ENCODE peak calls at places on chromosomes 12 and 14, in ten cellular contexts. U is uterus, N is tibial nerve, B is transverse colon, R is adrenal gland, Q is right lobe of liver, C is esophagus squamous epithelium, V is heart left ventricle, K is GM23338, L is hepatocyte. W is an unnamed sample.

GRCh38 chr12:85923767-85924331 is 49.8 kb downstream of the NTS start:
- DNase-seq in L (peak; percentile 20), Q (no peak), C (no peak), R (no peak), K (peak; percentile 47), B (no peak), N (no peak), V (no peak), U (no peak), W (no peak)

GRCh38 chr14:54882521-54882920 is 20.1 kb downstream of the GCH1 start:
- DNase-seq in V (no peak), R (no peak), U (no peak), L (no peak), K (no peak), N (no peak), C (no peak), Q (no peak), B (no peak), W (no peak)

GRCh38 chr12:49288412-49288853 is 6.5 kb upstream of the PRPH start:
- DNase-seq in B (peak; percentile 58), N (peak; percentile 69), L (peak; percentile 71), Q (no peak), U (peak; percentile 57), R (peak; percentile 58), K (peak; percentile 80), C (no peak), V (peak; percentile 41), W (peak; percentile 79)

GRCh38 chr12:15322164-15323054 is at the start of gene PTPRO:
- DNase-seq in B (no peak), C (no peak), V (no peak), N (no peak), L (peak; percentile 32), K (peak; percentile 79), Q (no peak), U (peak; percentile 17), R (no peak), W (peak; percentile 14)

GRCh38 chr12:46374711-46375110 is 2.1 kb upstream of the SLC38A2 start:
- DNase-seq in R (no peak), B (no peak), Q (no peak), V (no peak), L (no peak), K (no peak), N (no peak), C (no peak), U (no peak), W (no peak)

GRCh38 chr14:94536836-94537235 is 24.4 kb upstream of the SERPINA4 start:
- DNase-seq in N (no peak), L (no peak), V (no peak), C (no peak), K (peak; percentile 47), R (no peak), U (no peak), B (no peak), Q (no peak), W (peak; percentile 49)

GRCh38 chr12:51921017-51921725 is 13.9 kb downstream of the ACVRL1 start:
- DNase-seq in C (no peak), R (no peak), L (no peak), V (no peak), B (no peak), K (peak; percentile 57), N (no peak), Q (peak; percentile 95), U (no peak), W (no peak)

GRCh38 chr12:123141615-123142517 is 9.0 kb downstream of the PITPNM2 start:
- DNase-seq in B (peak; percentile 84), N (no peak), R (peak; percentile 94), C (no peak), L (peak; percentile 83), K (peak; percentile 13), Q (peak; percentile 79), U (peak; percentile 63), V (peak; percentile 87), W (peak; percentile 83)

GRCh38 chr14:37081220-37081619 is 91.2 kb downstream of the SLC25A21 start:
- DNase-seq in B (no peak), V (no peak), Q (no peak), L (no peak), C (no peak), R (no peak), U (no peak), K (no peak), N (no peak), W (no peak)

GRCh38 chr12:93333828-93334227 is 43.9 kb upstream of the NUDT4 start:
- DNase-seq in N (no peak), R (no peak), U (no peak), B (no peak), V (no peak), Q (no peak), K (no peak), L (no peak), C (no peak), W (no peak)

GRCh38 chr12:13173012-13173441 is 23.5 kb upstream of the EMP1 start:
- DNase-seq in Q (no peak), V (no peak), C (no peak), R (no peak), L (peak; percentile 63), U (peak; percentile 42), B (no peak), N (peak; percentile 57), K (no peak), W (no peak)

GRCh38 chr14:89779707-89780106 is 174.8 kb downstream of the EFCAB11 start:
- DNase-seq in R (no peak), B (no peak), V (no peak), N (no peak), Q (no peak), K (peak; percentile 70), L (no peak), C (no peak), U (no peak), W (no peak)

GRCh38 chr12:100017056-100017455 is 32.3 kb upstream of the ANKS1B start:
- DNase-seq in R (no peak), Q (no peak), K (no peak), L (no peak), C (no peak), V (no peak), U (no peak), N (no peak), B (no peak), W (no peak)

GRCh38 chr12:104687823-104688573 is 231.2 kb downstream of the CHST11 start:
- DNase-seq in Q (no peak), C (no peak), U (no peak), B (no peak), K (no peak), L (no peak), V (no peak), R (no peak), N (no peak), W (no peak)

GRCh38 chr12:117968084-117968789 is 553 bp downstream of the KSR2 start:
- DNase-seq in R (no peak), C (no peak), K (peak; percentile 27), U (no peak), V (no peak), N (no peak), B (no peak), Q (no peak), L (no peak), W (no peak)

GRCh38 chr12:52518574-52519469 is 1.4 kb downstream of the KRT5 start:
- DNase-seq in K (no peak), V (no peak), C (no peak), U (no peak), Q (no peak), R (no peak), B (no peak), L (no peak), N (no peak), W (peak; percentile 4)

DNA sequence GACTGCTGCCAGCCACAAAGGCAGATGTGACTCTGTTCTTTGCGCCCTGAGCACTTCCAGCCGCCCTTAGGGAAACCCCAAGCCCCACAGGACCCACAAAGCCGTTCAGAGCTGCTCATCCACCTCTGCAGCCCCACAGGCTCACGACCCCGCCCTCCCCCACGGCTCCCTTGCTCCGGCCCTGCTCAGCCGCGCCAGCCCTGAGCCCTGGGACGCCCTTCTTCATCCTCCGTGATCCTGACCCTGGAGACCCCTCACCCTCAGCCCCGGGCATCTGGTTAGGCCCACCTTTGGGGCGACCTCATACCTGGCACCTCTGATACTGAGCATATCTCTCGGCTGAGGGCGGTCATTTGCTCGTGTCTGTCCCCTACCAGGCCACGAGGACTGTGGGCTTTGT is 125.8 kb upstream of the EVL start:
- DNase-seq in R (no peak), L (no peak), N (no peak), C (no peak), V (no peak), Q (no peak), B (no peak), K (no peak), U (no peak), W (no peak)
- H3K36me3 ChIP-seq in R (no peaks in the 10 kb centered on the region), L (no peaks in the 10 kb centered on the region), N (peaks cover 90% of the 10 kb centered on the region), C (peaks cover 65% of the 10 kb centered on the region), V (no peaks in the 10 kb centered on the region), Q (no peaks in the 10 kb centered on the region), B (no peaks in the 10 kb centered on the region), K (peaks cover 2% of the 10 kb centered on the region), U (no peaks in the 10 kb centered on the region), W (no peaks in the 10 kb centered on the region)

DNA sequence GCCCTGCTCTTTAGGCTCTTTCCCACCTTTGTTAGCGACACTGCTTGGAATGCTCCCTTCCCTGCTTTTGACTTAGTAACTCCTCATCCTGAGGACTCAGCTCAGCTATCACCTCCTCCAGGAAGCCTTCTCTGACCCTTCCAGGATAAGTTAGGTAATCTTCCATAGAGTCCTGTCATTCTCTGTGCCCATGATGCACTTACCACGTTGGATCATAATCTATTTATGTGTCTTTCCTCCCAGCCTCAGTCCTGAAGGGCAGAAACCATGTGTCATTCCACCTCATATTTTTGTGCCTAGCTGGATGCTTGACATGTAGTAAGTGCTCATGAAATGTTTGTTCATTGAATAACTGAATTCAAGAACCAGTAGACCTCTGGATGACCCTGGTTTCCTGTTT is 37.4 kb downstream of the PRKCH start:
- DNase-seq in V (no peak), B (no peak), U (no peak), L (no peak), K (no peak), Q (no peak), R (no peak), N (no peak), C (no peak), W (no peak)
- H3K4me1 ChIP-seq in V (peaks cover 8% of the 10 kb centered on the region), B (no peaks in the 10 kb centered on the region), U (no peaks in the 10 kb centered on the region), L (no peaks in the 10 kb centered on the region), K (no peaks in the 10 kb centered on the region), Q (no peaks in the 10 kb centered on the region), R (no peaks in the 10 kb centered on the region), N (no peaks in the 10 kb centered on the region), C (no peaks in the 10 kb centered on the region), W (no peaks in the 10 kb centered on the region)

GRCh38 chr12:124836759-124837158 is 26.9 kb downstream of the SCARB1 start:
- DNase-seq in L (no peak), U (no peak), Q (no peak), B (no peak), R (peak; percentile 77), K (no peak), V (no peak), C (no peak), N (no peak), W (peak; percentile 56)
- H3K27ac ChIP-seq in L (no peak overlapping the region), U (no peak overlapping the region), Q (peak overlapping the region; percentile 82), B (no peak overlapping the region), R (peak overlapping the region; percentile 92), K (no peak overlapping the region), V (no peak overlapping the region), C (no peak overlapping the region), N (no peak overlapping the region), W (peak overlapping the region; percentile 13)

DNA sequence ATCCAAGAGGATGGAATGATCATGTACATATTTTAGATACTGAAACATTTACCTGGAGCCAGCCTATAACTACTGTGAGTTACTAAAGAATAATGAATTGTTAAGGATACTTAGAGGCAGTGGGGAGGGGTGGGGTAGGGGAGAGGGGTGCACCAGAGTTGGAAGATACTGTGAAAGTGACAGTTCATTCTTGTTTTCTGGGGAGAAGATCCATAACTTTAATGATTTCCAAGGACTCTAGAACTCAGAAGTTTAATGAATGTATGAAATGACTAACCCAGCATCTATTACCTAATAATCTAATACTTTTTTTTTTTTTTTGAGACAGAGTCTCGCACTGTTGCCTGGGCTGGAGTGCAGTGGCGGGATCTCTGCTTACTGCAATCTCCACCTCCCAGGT is 10.5 kb downstream of the KLHDC2 start:
- DNase-seq in Q (no peak), V (no peak), B (no peak), K (no peak), U (no peak), N (no peak), L (no peak), R (no peak), C (no peak), W (no peak)
- H3K36me3 ChIP-seq in Q (peaks cover 7% of the 10 kb centered on the region), V (no peaks in the 10 kb centered on the region), B (peaks cover 80% of the 10 kb centered on the region), K (peaks cover 43% of the 10 kb centered on the region), U (no peaks in the 10 kb centered on the region), N (peaks cover 94% of the 10 kb centered on the region), L (no peaks in the 10 kb centered on the region), R (no peaks in the 10 kb centered on the region), C (peaks cover 100% of the 10 kb centered on the region), W (no peaks in the 10 kb centered on the region)

W was measured in testis.